ENCODE peak calls at places on chromosomes 12 and 14, in seven cellular contexts. S, G, U, J, Q, Y and P are unnamed samples.

GRCh38 chr14:25150401-25150800 is 100.5 kb upstream of the STXBP6 start:
- DNase-seq in Q (no peak), Y (no peak), J (no peak), S (no peak), G (peak; percentile 72), U (no peak), P (no peak)

GRCh38 chr12:11877869-11878780 is 192.6 kb upstream of the BCL2L14 start:
- DNase-seq in Y (no peak), G (peak; percentile 85), J (no peak), U (peak; percentile 60), S (no peak), Q (no peak), P (no peak)

GRCh38 chr12:109722753-109723109 is 9.1 kb downstream of the FAM222A start:
- DNase-seq in J (no peak), Y (no peak), G (no peak), S (no peak), U (no peak), Q (no peak), P (no peak)

GRCh38 chr14:50001146-50001998 is 108.5 kb downstream of the ARF6 start:
- DNase-seq in U (peak; percentile 44), Q (no peak), Y (peak; percentile 87), S (peak; percentile 80), G (peak; percentile 98), J (peak; percentile 81), P (peak; percentile 86)

GRCh38 chr12:53232641-53233538 is 881 bp upstream of the RARG start:
- DNase-seq in J (peak; percentile 69), Q (peak; percentile 60), S (no peak), Y (no peak), G (peak; percentile 21), U (no peak), P (peak; percentile 36)

GRCh38 chr12:49904601-49905000 is 901 bp upstream of the FAIM2 start:
- DNase-seq in J (no peak), S (no peak), Q (no peak), G (no peak), U (no peak), Y (no peak), P (no peak)

GRCh38 chr14:64708148-64709004 is 4.2 kb downstream of the PLEKHG3 start:
- DNase-seq in S (no peak), Y (no peak), U (no peak), Q (no peak), J (no peak), G (peak; percentile 74), P (no peak)

GRCh38 chr12:103805961-103806360 is 35.1 kb downstream of the NT5DC3 start:
- DNase-seq in S (no peak), U (no peak), J (no peak), Q (no peak), G (no peak), Y (no peak), P (no peak)

GRCh38 chr12:29148958-29149690 is at the start of gene FAR2:
- DNase-seq in Y (no peak), U (peak; percentile 30), J (peak; percentile 27), G (peak; percentile 53), Q (peak; percentile 14), S (no peak), P (peak; percentile 58)

GRCh38 chr12:72540811-72541210 is 268.6 kb downstream of the TRHDE start:
- DNase-seq in S (no peak), Q (no peak), Y (no peak), G (peak; percentile 85), J (no peak), U (no peak), P (no peak)

GRCh38 chr14:26577711-26578110 is 20.1 kb downstream of the NOVA1 start:
- DNase-seq in J (no peak), U (no peak), Q (no peak), Y (no peak), G (no peak), S (no peak), P (no peak)

GRCh38 chr12:30996255-30996654 is 69.7 kb downstream of the TSPAN11 start:
- DNase-seq in J (no peak), G (peak; percentile 86), Y (no peak), U (no peak), S (no peak), Q (no peak), P (no peak)

GRCh38 chr12:83173250-83173649 is 486.5 kb downstream of the TMTC2 start:
- DNase-seq in Y (no peak), Q (no peak), G (no peak), J (no peak), U (no peak), S (no peak), P (no peak)

GRCh38 chr12:132218915-132219314 is 74.7 kb downstream of the NOC4L start:
- DNase-seq in Y (peak; percentile 52), J (peak; percentile 65), G (no peak), Q (no peak), S (peak; percentile 55), U (no peak), P (no peak)

GRCh38 chr12:21248679-21249078 is 86.0 kb downstream of the SLCO1A2 start:
- DNase-seq in G (peak; percentile 4), Y (no peak), J (no peak), S (peak; percentile 6), U (no peak), Q (no peak), P (no peak)

DNA sequence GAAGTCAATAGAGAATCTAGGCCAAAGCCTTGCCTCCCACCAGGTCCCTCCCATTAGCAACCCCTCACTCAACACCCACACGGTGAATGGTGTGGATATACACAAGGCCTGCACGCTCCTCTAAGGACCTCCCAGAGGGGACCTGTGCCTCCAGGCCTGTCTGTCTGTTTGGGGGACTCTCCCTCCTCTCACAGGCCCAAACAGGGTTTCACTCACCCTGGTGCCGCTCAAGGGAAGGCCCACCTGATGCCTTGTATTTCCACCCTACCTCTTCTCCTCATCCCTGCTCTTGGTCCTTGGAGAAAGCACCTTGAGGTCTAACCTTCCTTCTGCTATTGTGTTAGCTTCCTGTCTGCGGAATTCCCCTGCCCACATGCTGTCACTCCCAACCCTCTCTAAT is 4.4 kb downstream of the SDR9C7 start:
- DNase-seq in G (no peak), Y (no peak), J (no peak), S (no peak), U (no peak), Q (no peak), P (no peak)
- H3K4me1 ChIP-seq in G (no peaks in the 10 kb centered on the region), Y (no peaks in the 10 kb centered on the region), J (no peaks in the 10 kb centered on the region), S (peaks cover 6% of the 10 kb centered on the region), U (no peaks in the 10 kb centered on the region), Q (no peaks in the 10 kb centered on the region), P (no peaks in the 10 kb centered on the region)

DNA sequence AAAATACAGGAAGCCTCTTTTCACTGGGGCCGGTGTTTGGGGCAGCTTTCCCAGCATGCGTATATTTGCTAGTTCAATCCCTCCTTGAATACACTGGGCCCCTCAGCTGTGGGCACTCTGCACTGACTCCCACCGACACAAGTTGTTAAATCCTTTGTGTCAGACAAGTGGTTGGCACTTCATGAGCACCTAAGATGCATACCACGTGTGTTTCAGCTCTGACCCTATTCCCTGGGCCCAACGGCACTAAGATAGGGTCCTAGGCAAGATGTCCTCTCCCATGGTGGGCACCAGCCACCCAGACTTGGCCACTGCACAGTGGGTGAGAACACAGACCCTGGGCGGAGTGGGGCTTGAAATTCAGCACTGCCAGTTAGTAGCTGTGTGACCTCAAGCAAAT is 173.8 kb downstream of the BCL11B start:
- DNase-seq in S (no peak), Y (no peak), G (no peak), J (no peak), Q (no peak), U (no peak), P (no peak)
- H3K27ac ChIP-seq in S (no peak overlapping the region), Y (no peak overlapping the region), G (no peak overlapping the region), J (no peak overlapping the region), Q (no peak overlapping the region), U (no peak overlapping the region), P (no peak overlapping the region)

GRCh38 chr12:118175823-118176447 is 40.0 kb downstream of the PEBP1 start:
- DNase-seq in U (no peak), S (peak; percentile 7), J (no peak), G (no peak), Y (no peak), Q (no peak), P (no peak)
- H3K36me3 ChIP-seq in U (no peaks in the 10 kb centered on the region), S (peaks cover 71% of the 10 kb centered on the region), J (peaks cover 35% of the 10 kb centered on the region), G (peaks cover 12% of the 10 kb centered on the region), Y (no peaks in the 10 kb centered on the region), Q (no peaks in the 10 kb centered on the region), P (peaks cover 97% of the 10 kb centered on the region)

GRCh38 chr12:102596016-102596415 is 115.7 kb upstream of the IGF1 start:
- DNase-seq in U (no peak), Y (no peak), S (no peak), Q (no peak), J (no peak), G (no peak), P (no peak)

GRCh38 chr12:102595315-102595714 is 115.0 kb upstream of the IGF1 start:
- DNase-seq in Y (no peak), Q (no peak), J (no peak), U (no peak), S (no peak), G (no peak), P (no peak)

GRCh38 chr12:102592134-102592533 is 111.8 kb upstream of the IGF1 start:
- DNase-seq in Q (no peak), J (no peak), Y (no peak), U (no peak), G (no peak), S (no peak), P (no peak)

GRCh38 chr12:102593128-102593527 is 112.8 kb upstream of the IGF1 start:
- DNase-seq in G (no peak), Y (no peak), J (no peak), Q (no peak), S (no peak), U (no peak), P (no peak)

GRCh38 chr12:102596687-102597086 is 116.3 kb upstream of the IGF1 start:
- DNase-seq in J (no peak), U (no peak), Y (no peak), Q (no peak), G (no peak), S (no peak), P (no peak)
- H3K4me1 ChIP-seq in J (no peaks in the 10 kb centered on the region), U (no peaks in the 10 kb centered on the region), Y (no peaks in the 10 kb centered on the region), Q (no peaks in the 10 kb centered on the region), G (no peaks in the 10 kb centered on the region), S (no peaks in the 10 kb centered on the region), P (no peaks in the 10 kb centered on the region)

GRCh38 chr14:38211258-38211735 is 3.6 kb downstream of the SSTR1 start:
- DNase-seq in Y (no peak), S (no peak), U (no peak), Q (no peak), J (no peak), G (no peak), P (peak; percentile 24)
- H3K27ac ChIP-seq in Y (no peak overlapping the region), S (no peak overlapping the region), U (no peak overlapping the region), Q (no peak overlapping the region), J (no peak overlapping the region), G (peak overlapping the region; percentile 34), P (no peak overlapping the region)

GRCh38 chr14:20317720-20318119 is 12.0 kb upstream of the TTC5 start:
- DNase-seq in J (no peak), Y (no peak), U (no peak), G (no peak), Q (no peak), S (no peak), P (no peak)
- H3K36me3 ChIP-seq in J (peaks cover 23% of the 10 kb centered on the region), Y (peaks cover 63% of the 10 kb centered on the region), U (no peaks in the 10 kb centered on the region), G (peaks cover 3% of the 10 kb centered on the region), Q (no peaks in the 10 kb centered on the region), S (peaks cover 90% of the 10 kb centered on the region), P (peaks cover 93% of the 10 kb centered on the region)

DNA sequence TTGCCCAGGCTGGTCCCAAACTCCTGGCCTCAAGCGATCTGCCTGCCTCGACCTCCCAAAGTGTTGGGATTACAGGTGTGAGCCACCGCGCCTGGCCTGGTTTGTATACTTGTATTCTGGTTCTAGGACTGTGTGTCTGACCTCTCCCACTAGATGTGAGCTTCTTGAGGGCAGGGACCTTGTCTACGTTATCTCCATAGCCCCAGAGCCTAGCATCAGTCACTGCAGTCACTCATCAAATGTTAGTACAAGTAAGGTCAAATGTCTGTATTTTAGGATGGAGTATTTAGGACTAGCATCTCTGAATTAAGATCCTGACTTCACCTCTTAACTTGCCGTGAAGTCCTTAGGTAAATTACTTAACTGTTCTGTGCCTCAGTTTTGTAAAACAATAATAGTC is 2.9 kb downstream of the RILPL2 start:
- DNase-seq in J (no peak), Q (no peak), Y (no peak), U (no peak), S (no peak), G (no peak), P (no peak)
- H3K4me1 ChIP-seq in J (peaks cover 35% of the 10 kb centered on the region), Q (peaks cover 10% of the 10 kb centered on the region), Y (peaks cover 13% of the 10 kb centered on the region), U (peaks cover 9% of the 10 kb centered on the region), S (peaks cover 58% of the 10 kb centered on the region), G (no peaks in the 10 kb centered on the region), P (no peaks in the 10 kb centered on the region)